ENCODE peak calls at places on chromosomes 13 and 19, in nine cellular contexts. M, D, Y, I, Q, L, N, A and T are unnamed samples.

GRCh38 chr19:18466354-18466753 is 28.4 kb upstream of the ISYNA1 start:
- DNase-seq in M (no peak), D (no peak), Y (no peak), I (no peak), Q (no peak), L (no peak), N (no peak), A (no peak), T (no peak)

GRCh38 chr13:95438297-95438696 is 114.2 kb upstream of the CLDN10 start:
- DNase-seq in M (no peak), D (no peak), Y (no peak), I (no peak), Q (no peak), L (no peak), N (no peak), A (no peak), T (no peak)

GRCh38 chr13:98189841-98190505 is 12.9 kb upstream of the RNF113B start:
- DNase-seq in M (no peak), D (no peak), Y (no peak), I (no peak), Q (no peak), L (no peak), N (no peak), A (no peak), T (no peak)

GRCh38 chr13:98474292-98474691 is 102.6 kb downstream of the STK24 start:
- DNase-seq in M (no peak), D (no peak), Y (no peak), I (no peak), Q (no peak), L (no peak), N (no peak), A (no peak), T (no peak)

GRCh38 chr13:90800082-90800746 is 547.3 kb upstream of the MIR17HG start:
- DNase-seq in M (no peak), D (peak), Y (no peak), I (no peak), Q (no peak), L (no peak), N (peak), A (no peak), T (no peak)

GRCh38 chr13:96898855-96899254 is 95.4 kb downstream of the OXGR1 start:
- DNase-seq in M (no peak), D (no peak), Y (no peak), I (peak), Q (no peak), L (no peak), N (no peak), A (no peak), T (no peak)

GRCh38 chr13:66618702-66619101 is 611.4 kb downstream of the PCDH9 start:
- DNase-seq in M (no peak), D (peak), Y (peak), I (peak), Q (peak), L (peak), N (no peak), A (peak), T (no peak)

GRCh38 chr19:31510635-31511034 is 161.4 kb upstream of the TSHZ3 start:
- DNase-seq in M (no peak), D (no peak), Y (no peak), I (no peak), Q (no peak), L (no peak), N (no peak), A (no peak), T (no peak)

GRCh38 chr19:1131718-1132552 is 28.1 kb downstream of the GPX4 start:
- DNase-seq in M (peak), D (peak), Y (peak), I (peak), Q (peak), L (peak), N (peak), A (peak), T (peak)
- TF ChIP-seq CTCF in M (no peak), D (no peak), Y (no peak), I (peak), Q (no peak), L (peak), N (no peak), A (no peak), T (no peak)

GRCh38 chr13:113445791-113446487 is 7.3 kb downstream of the ADPRHL1 start:
- DNase-seq in M (no peak), D (peak), Y (peak), I (no peak), Q (no peak), L (no peak), N (peak), A (no peak), T (peak)
- TF ChIP-seq CTCF in M (no peak), D (no peak), Y (no peak), I (no peak), Q (no peak), L (no peak), N (no peak), A (no peak), T (no peak)

DNA sequence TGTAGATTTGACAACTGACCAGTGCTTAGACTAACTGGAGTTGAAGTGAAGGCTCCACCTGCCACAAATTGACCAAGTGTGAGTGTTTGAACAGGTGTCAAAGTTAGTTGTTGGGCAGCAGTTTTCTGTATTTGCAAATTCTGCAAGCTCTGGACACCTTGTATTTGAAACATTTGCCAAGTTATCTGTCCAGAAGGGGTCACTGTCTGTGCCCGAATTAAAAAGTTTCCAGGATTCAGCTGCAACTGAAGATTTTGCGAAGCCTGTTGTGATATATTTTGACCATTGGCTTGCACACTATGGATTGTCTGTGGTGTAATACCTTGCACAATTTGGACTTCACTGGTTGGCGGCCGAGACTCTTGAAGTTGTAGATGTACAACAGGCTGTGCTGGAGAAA is 1690.7 kb downstream of the SLITRK5 start:
- DNase-seq in M (no peak), D (peak), Y (no peak), I (no peak), Q (peak), L (no peak), N (no peak), A (peak), T (no peak)
- TF ChIP-seq CTCF in M (no peak), D (no peak), Y (no peak), I (peak), Q (no peak), L (no peak), N (peak), A (peak), T (no peak)

GRCh38 chr13:110363009-110363408 is 55.9 kb downstream of the COL4A2 start:
- DNase-seq in M (no peak), D (no peak), Y (no peak), I (peak), Q (no peak), L (no peak), N (no peak), A (no peak), T (no peak)
- TF ChIP-seq CTCF in M (no peak), D (no peak), Y (no peak), I (peak), Q (peak), L (peak), N (no peak), A (no peak), T (no peak)